ENCODE peak calls at places on chromosomes 1 and 21, in ten cellular contexts. J is dermis microvascular lymphatic vessel endothelial cell, U is T-cell, G is NCI-H1092, O is GOT3, C is glomerular endothelial cell, D is amniotic stem cell, E is SK-MEL-5, F is MV-4-11, A is GM12864. K is an unnamed sample.

GRCh38 chr1:18922319-18922726 is 20.0 kb upstream of the ALDH4A1 start:
- DNase-seq in J (peak), U (no peak), G (no peak), O (peak), C (no peak), D (peak), E (peak), F (peak), A (no peak), K (peak)

GRCh38 chr1:77687519-77687906 is 5.1 kb upstream of the ZZZ3 start:
- DNase-seq in J (no peak), U (no peak), G (no peak), O (no peak), C (no peak), D (no peak), E (no peak), F (no peak), A (no peak), K (peak)

GRCh38 chr21:32459972-32460371 is 47.5 kb downstream of the EVA1C start:
- DNase-seq in J (no peak), U (no peak), G (no peak), O (no peak), C (no peak), D (no peak), E (no peak), F (no peak), A (no peak), K (no peak)

GRCh38 chr21:39737376-39738000 is 7.5 kb upstream of the IGSF5 start:
- DNase-seq in J (no peak), U (no peak), G (no peak), O (no peak), C (no peak), D (no peak), E (no peak), F (no peak), A (no peak), K (no peak)

GRCh38 chr1:72567511-72567910 is 285.2 kb upstream of the NEGR1 start:
- DNase-seq in J (no peak), U (no peak), G (no peak), O (no peak), C (no peak), D (no peak), E (no peak), F (no peak), A (no peak), K (no peak)

GRCh38 chr1:228735871-228736586 is 750 bp downstream of the RHOU start:
- DNase-seq in J (peak), U (peak), G (peak), O (no peak), C (no peak), D (no peak), E (no peak), F (peak), A (no peak), K (peak)

GRCh38 chr1:170696591-170697337 is 32.8 kb downstream of the PRRX1 start:
- DNase-seq in J (no peak), U (no peak), G (no peak), O (no peak), C (no peak), D (no peak), E (no peak), F (no peak), A (no peak), K (no peak)

GRCh38 chr1:213977909-213978308 is 9.9 kb upstream of the PROX1 start:
- DNase-seq in J (no peak), U (no peak), G (no peak), O (no peak), C (no peak), D (no peak), E (no peak), F (no peak), A (no peak), K (no peak)

GRCh38 chr1:89547563-89548485 is 23.2 kb downstream of the LRRC8B start:
- DNase-seq in J (no peak), U (no peak), G (no peak), O (no peak), C (no peak), D (no peak), E (no peak), F (peak), A (peak), K (no peak)

GRCh38 chr1:116254776-116255175 is 118.3 kb upstream of the ATP1A1 start:
- DNase-seq in J (no peak), U (no peak), G (no peak), O (no peak), C (no peak), D (no peak), E (peak), F (no peak), A (no peak), K (no peak)

GRCh38 chr1:145926706-145927072 is 595 bp downstream of the RBM8A start:
- DNase-seq in J (no peak), U (no peak), G (no peak), O (no peak), C (no peak), D (no peak), E (no peak), F (no peak), A (no peak), K (no peak)

GRCh38 chr1:156464825-156465452 is 35.6 kb downstream of the MEF2D start:
- DNase-seq in J (no peak), U (no peak), G (no peak), O (no peak), C (no peak), D (no peak), E (no peak), F (no peak), A (no peak), K (no peak)

GRCh38 chr1:222728746-222729145 is 8.3 kb upstream of the FAM177B start:
- DNase-seq in J (no peak), U (no peak), G (no peak), O (no peak), C (no peak), D (no peak), E (no peak), F (no peak), A (no peak), K (no peak)

GRCh38 chr1:110483308-110483685 is 32.3 kb downstream of the PROK1 start:
- DNase-seq in J (no peak), U (no peak), G (no peak), O (no peak), C (no peak), D (no peak), E (no peak), F (no peak), A (no peak), K (no peak)

GRCh38 chr21:27796106-27796505 is 829.2 kb upstream of the ADAMTS5 start:
- DNase-seq in J (no peak), U (no peak), G (no peak), O (no peak), C (no peak), D (no peak), E (no peak), F (no peak), A (no peak), K (no peak)

GRCh38 chr1:168960595-168960994 is 145.9 kb upstream of the ATP1B1 start:
- DNase-seq in J (peak), U (no peak), G (no peak), O (no peak), C (no peak), D (no peak), E (no peak), F (no peak), A (no peak), K (no peak)

GRCh38 chr21:15208787-15209186 is 144.0 kb upstream of the NRIP1 start:
- DNase-seq in J (no peak), U (no peak), G (no peak), O (no peak), C (no peak), D (no peak), E (no peak), F (peak), A (no peak), K (no peak)

GRCh38 chr1:184329962-184330868 is 56.6 kb upstream of the C1orf21 start:
- DNase-seq in J (peak), U (no peak), G (no peak), O (no peak), C (peak), D (no peak), E (no peak), F (no peak), A (no peak), K (no peak)

GRCh38 chr1:190633488-190633887 is 155.8 kb upstream of the BRINP3 start:
- DNase-seq in J (no peak), U (no peak), G (no peak), O (no peak), C (no peak), D (no peak), E (peak), F (no peak), A (no peak), K (no peak)

GRCh38 chr1:206503591-206504362 is 3.6 kb upstream of the RASSF5 start:
- DNase-seq in J (peak), U (no peak), G (no peak), O (peak), C (no peak), D (peak), E (peak), F (peak), A (peak), K (no peak)

GRCh38 chr1:99621340-99621901 is 24.5 kb upstream of the PALMD start:
- DNase-seq in J (no peak), U (no peak), G (no peak), O (no peak), C (no peak), D (no peak), E (no peak), F (no peak), A (no peak), K (no peak)

GRCh38 chr1:76135835-76136234 is 61.3 kb downstream of the ST6GALNAC3 start:
- DNase-seq in J (no peak), U (no peak), G (no peak), O (no peak), C (no peak), D (no peak), E (no peak), F (no peak), A (no peak), K (no peak)

GRCh38 chr1:9877962-9878361 is 32.1 kb downstream of the CTNNBIP1 start:
- DNase-seq in J (no peak), U (no peak), G (no peak), O (no peak), C (no peak), D (no peak), E (no peak), F (no peak), A (no peak), K (no peak)

GRCh38 chr1:176866011-176866410 is 298.5 kb downstream of the ASTN1 start:
- DNase-seq in J (no peak), U (no peak), G (no peak), O (no peak), C (no peak), D (no peak), E (no peak), F (no peak), A (no peak), K (no peak)

GRCh38 chr1:205929812-205930577 is 13.3 kb downstream of the SLC26A9 start:
- DNase-seq in J (no peak), U (no peak), G (no peak), O (no peak), C (no peak), D (no peak), E (no peak), F (no peak), A (no peak), K (no peak)

GRCh38 chr1:46278807-46279206 is 24.6 kb downstream of the LRRC41 start:
- DNase-seq in J (no peak), U (no peak), G (no peak), O (no peak), C (no peak), D (no peak), E (no peak), F (no peak), A (no peak), K (no peak)

GRCh38 chr1:35971601-35972000 is 40.7 kb downstream of the AGO3 start:
- DNase-seq in J (no peak), U (no peak), G (no peak), O (no peak), C (no peak), D (no peak), E (no peak), F (no peak), A (no peak), K (no peak)